ENCODE peak calls at places on chromosomes 3 and 15, in ten cellular contexts. A, U, E, X, F, T, Y, G, B and M are unnamed samples.

GRCh38 chr3:6723205-6723604 is 137.7 kb upstream of the GRM7 start:
- DNase-seq in G (no peak), A (no peak), Y (no peak), F (no peak), E (no peak), U (no peak), T (no peak), B (no peak), X (no peak), M (no peak)

GRCh38 chr15:50260969-50261496 is 4.5 kb downstream of the HDC start:
- DNase-seq in B (no peak), G (no peak), E (no peak), A (no peak), U (no peak), F (no peak), T (peak; percentile 49), Y (no peak), X (no peak), M (no peak)

GRCh38 chr15:99095626-99096025 is 9.3 kb upstream of the SYNM start:
- DNase-seq in U (no peak), F (no peak), G (no peak), Y (no peak), A (no peak), T (no peak), X (no peak), B (no peak), E (no peak), M (no peak)

GRCh38 chr3:111070772-111071256 is 802 bp upstream of the NECTIN3 start:
- DNase-seq in A (no peak), T (no peak), E (no peak), F (no peak), Y (peak; percentile 74), B (no peak), G (no peak), U (peak; percentile 49), X (no peak), M (peak; percentile 21)

GRCh38 chr3:60756636-60757035 is 494.6 kb downstream of the FHIT start:
- DNase-seq in F (no peak), T (no peak), Y (no peak), U (no peak), X (peak; percentile 19), G (no peak), A (no peak), E (no peak), B (no peak), M (no peak)

GRCh38 chr3:49671291-49672288 is 2.6 kb upstream of the APEH start:
- DNase-seq in T (peak; percentile 83), X (peak; percentile 76), E (no peak), U (peak; percentile 68), G (peak; percentile 90), B (peak; percentile 84), F (peak; percentile 82), Y (no peak), A (peak; percentile 59), M (no peak)

GRCh38 chr15:85618956-85619491 is 175.7 kb downstream of the KLHL25 start:
- DNase-seq in T (peak; percentile 29), E (peak; percentile 93), G (peak; percentile 95), A (peak; percentile 84), X (peak; percentile 73), U (peak; percentile 70), Y (peak; percentile 98), B (peak; percentile 58), F (peak; percentile 75), M (no peak)

GRCh38 chr3:123832712-123833397 is 51.3 kb downstream of the MYLK start:
- DNase-seq in X (no peak), F (no peak), T (no peak), B (no peak), U (no peak), Y (no peak), G (no peak), E (no peak), A (no peak), M (no peak)

GRCh38 chr15:58923284-58923683 is 10.2 kb downstream of the SLTM start:
- DNase-seq in T (no peak), X (no peak), G (no peak), B (no peak), A (no peak), E (no peak), F (no peak), U (no peak), Y (no peak), M (no peak)

GRCh38 chr15:82539690-82540054 is 585 bp downstream of the RPS17 start:
- DNase-seq in T (no peak), E (no peak), Y (no peak), A (no peak), F (peak; percentile 64), U (no peak), G (no peak), X (no peak), B (no peak), M (no peak)

GRCh38 chr3:59857589-59858346 is 807.9 kb upstream of the CFAP20DC start:
- DNase-seq in U (peak; percentile 68), X (peak; percentile 84), B (peak; percentile 73), E (peak; percentile 56), Y (peak; percentile 87), F (peak; percentile 91), A (peak; percentile 77), T (peak; percentile 85), G (peak; percentile 95), M (peak; percentile 56)

GRCh38 chr15:58521293-58521991 is 89.7 kb downstream of the LIPC start:
- DNase-seq in U (peak; percentile 72), A (peak; percentile 96), E (peak; percentile 42), X (peak; percentile 75), T (peak; percentile 40), F (peak; percentile 44), Y (peak; percentile 84), G (peak; percentile 89), B (peak; percentile 90), M (no peak)

GRCh38 chr3:43996379-43997301 is 245.0 kb upstream of the TOPAZ1 start:
- DNase-seq in G (peak; percentile 83), B (peak; percentile 74), A (peak; percentile 66), Y (no peak), X (peak; percentile 49), U (no peak), T (peak; percentile 78), E (no peak), F (peak; percentile 55), M (no peak)

GRCh38 chr3:71039332-71039731 is 544.2 kb downstream of the FOXP1 start:
- DNase-seq in A (no peak), E (no peak), Y (no peak), U (no peak), T (peak; percentile 14), X (no peak), G (no peak), F (no peak), B (no peak), M (no peak)

GRCh38 chr3:136194409-136195257 is 1.5 kb downstream of the MSL2 start:
- DNase-seq in B (no peak), U (no peak), A (peak; percentile 16), G (no peak), E (no peak), T (peak; percentile 68), F (peak; percentile 83), X (no peak), Y (no peak), M (no peak)

GRCh38 chr3:20230954-20231353 is 44.9 kb upstream of the SGO1 start:
- DNase-seq in E (no peak), U (no peak), T (no peak), B (no peak), F (no peak), A (no peak), X (no peak), G (no peak), Y (no peak), M (no peak)

GRCh38 chr15:56919708-56920637 is 1.5 kb downstream of the TCF12 start:
- DNase-seq in U (no peak), Y (peak; percentile 12), T (peak; percentile 58), F (peak; percentile 60), X (peak; percentile 15), A (peak; percentile 22), G (no peak), E (no peak), B (peak; percentile 30), M (no peak)

GRCh38 chr15:74208901-74209559 is 6.4 kb upstream of the STRA6 start:
- DNase-seq in B (no peak), G (no peak), A (peak; percentile 24), X (peak; percentile 35), U (no peak), E (no peak), T (no peak), F (no peak), Y (no peak), M (no peak)

GRCh38 chr3:120506076-120506827 is 55.5 kb upstream of the FSTL1 start:
- DNase-seq in Y (no peak), F (no peak), U (no peak), B (no peak), T (no peak), X (peak; percentile 31), E (no peak), A (no peak), G (no peak), M (no peak)

GRCh38 chr3:9175421-9175820 is 74.0 kb downstream of the SRGAP3 start:
- DNase-seq in U (peak; percentile 81), A (peak; percentile 78), Y (no peak), E (no peak), F (no peak), X (no peak), G (peak; percentile 86), T (no peak), B (peak; percentile 66), M (no peak)

GRCh38 chr15:51375966-51376640 is 34.6 kb downstream of the GLDN start:
- DNase-seq in B (no peak), X (no peak), U (no peak), A (no peak), T (no peak), Y (peak; percentile 55), F (no peak), E (no peak), G (no peak), M (no peak)

GRCh38 chr3:143849854-143850549 is 1.7 kb upstream of the SLC9A9 start:
- DNase-seq in U (no peak), T (peak; percentile 68), B (no peak), F (no peak), Y (peak; percentile 62), G (no peak), A (no peak), E (peak; percentile 76), X (peak; percentile 72), M (no peak)

GRCh38 chr3:120554727-120555660 is 41.1 kb upstream of the NDUFB4 start:
- DNase-seq in E (no peak), Y (no peak), X (peak; percentile 57), G (no peak), B (no peak), U (no peak), F (no peak), A (no peak), T (no peak), M (no peak)

GRCh38 chr15:92082217-92082843 is 228.8 kb downstream of the SLCO3A1 start:
- DNase-seq in Y (peak; percentile 64), E (peak; percentile 32), U (no peak), T (peak; percentile 52), A (peak; percentile 66), B (peak; percentile 82), G (peak; percentile 91), F (peak; percentile 74), X (peak; percentile 80), M (peak; percentile 19)

GRCh38 chr15:75230524-75231371 is 27.4 kb upstream of the GOLGA6C start:
- DNase-seq in Y (no peak), T (no peak), A (no peak), F (peak; percentile 37), E (no peak), U (no peak), B (no peak), X (no peak), G (no peak), M (no peak)

GRCh38 chr15:22969512-22969911 is 10.7 kb downstream of the CYFIP1 start:
- DNase-seq in X (no peak), E (no peak), U (no peak), G (no peak), F (no peak), A (no peak), T (no peak), B (no peak), Y (no peak), M (no peak)

GRCh38 chr15:76012021-76012551 is at the start of gene NRG4:
- DNase-seq in G (no peak), B (peak; percentile 7), F (no peak), X (peak; percentile 1), Y (no peak), E (no peak), T (no peak), U (no peak), A (no peak), M (no peak)

GRCh38 chr15:63856711-63857458 is 23.1 kb upstream of the HERC1 start:
- DNase-seq in A (no peak), U (no peak), F (no peak), X (peak; percentile 62), G (no peak), B (no peak), E (no peak), T (no peak), Y (peak; percentile 55), M (no peak)